ENCODE peak calls at places on chromosomes 4 and X, in nine cellular contexts. S is ascending aorta, O is heart right ventricle, C is tibial artery, E is PC-9, Q is thyroid gland, V is stomach, D is A549, A is H1. L is an unnamed sample. For H3K4me1, the result is how much of the 10 kb centered on the place peaks cover.

GRCh38 chr4:152255437-152255836 is 280.5 kb downstream of the FBXW7 start:
- DNase-seq in S (no peak), O (no peak), C (no peak), E (no peak), Q (peak), V (no peak), D (no peak), A (no peak), L (no peak)

GRCh38 chrX:17380221-17380620 is 5.2 kb downstream of the NHS start:
- DNase-seq in S (no peak), O (no peak), C (no peak), E (no peak), Q (no peak), V (no peak), D (no peak), A (no peak), L (no peak)

GRCh38 chr4:9832640-9833039 is 51.2 kb downstream of the DRD5 start:
- DNase-seq in S (no peak), O (no peak), C (no peak), E (no peak), Q (no peak), V (no peak), D (no peak), A (no peak), L (no peak)

GRCh38 chrX:141405878-141406492 is 163.7 kb upstream of the SPANXC start:
- DNase-seq in S (no peak), O (no peak), C (no peak), E (peak), Q (no peak), V (no peak), D (peak), A (no peak), L (no peak)

GRCh38 chr4:164948943-164949342 is 28.5 kb downstream of the TRIM61 start:
- DNase-seq in S (no peak), O (no peak), C (no peak), E (no peak), Q (no peak), V (no peak), D (no peak), A (no peak), L (no peak)

GRCh38 chrX:97909245-97909644 is 1025.5 kb downstream of the RPA4 start:
- DNase-seq in S (no peak), O (no peak), C (no peak), E (no peak), Q (no peak), V (no peak), D (no peak), A (no peak), L (no peak)

GRCh38 chr4:186839122-186840037 is 115.7 kb upstream of the FAT1 start:
- DNase-seq in S (peak), O (no peak), C (peak), E (peak), Q (no peak), V (no peak), D (no peak), A (no peak), L (no peak)

GRCh38 chr4:53196872-53197759 is 168.7 kb downstream of the SCFD2 start:
- DNase-seq in S (no peak), O (no peak), C (no peak), E (no peak), Q (no peak), V (no peak), D (peak), A (no peak), L (no peak)

GRCh38 chr4:149735796-149736195 is 79.8 kb downstream of the IQCM start:
- DNase-seq in S (no peak), O (no peak), C (no peak), E (no peak), Q (no peak), V (no peak), D (no peak), A (no peak), L (no peak)

GRCh38 chr4:113835005-113835404 is 73.5 kb upstream of the CAMK2D start:
- DNase-seq in S (no peak), O (no peak), C (no peak), E (no peak), Q (no peak), V (no peak), D (no peak), A (no peak), L (no peak)

GRCh38 chr4:25782482-25782881 is 80.3 kb downstream of the SEL1L3 start:
- DNase-seq in S (no peak), O (no peak), C (no peak), E (no peak), Q (no peak), V (no peak), D (no peak), A (no peak), L (no peak)

GRCh38 chrX:27889878-27890277 is 82.1 kb downstream of the MAGEB10 start:
- DNase-seq in S (no peak), O (no peak), C (no peak), E (no peak), Q (no peak), V (no peak), D (no peak), A (no peak), L (no peak)

GRCh38 chr4:177222776-177223175 is 86.9 kb upstream of the NEIL3 start:
- DNase-seq in S (no peak), O (no peak), C (no peak), E (no peak), Q (peak), V (no peak), D (no peak), A (no peak), L (no peak)

GRCh38 chr4:145618210-145618911 is 824 bp upstream of the MMAA start:
- DNase-seq in S (peak), O (peak), C (no peak), E (peak), Q (peak), V (no peak), D (no peak), A (no peak), L (peak)

GRCh38 chr4:105894570-105895323 is 524 bp upstream of the NPNT start:
- DNase-seq in S (no peak), O (peak), C (peak), E (peak), Q (peak), V (no peak), D (no peak), A (no peak), L (no peak)

GRCh38 chrX:1444896-1445480 is 7.7 kb downstream of the ASMTL start:
- DNase-seq in S (peak), O (no peak), C (peak), E (no peak), Q (no peak), V (no peak), D (no peak), A (no peak), L (no peak)

GRCh38 chrX:110146521-110146920 is 143.6 kb downstream of the TMEM164 start:
- DNase-seq in S (no peak), O (no peak), C (no peak), E (peak), Q (no peak), V (no peak), D (peak), A (no peak), L (peak)

GRCh38 chrX:9197231-9197630 is 163.3 kb upstream of the FAM9B start:
- DNase-seq in S (no peak), O (no peak), C (no peak), E (no peak), Q (no peak), V (no peak), D (no peak), A (no peak), L (no peak)

GRCh38 chr4:3256230-3257124 is 7.5 kb downstream of the MSANTD1 start:
- DNase-seq in S (no peak), O (no peak), C (no peak), E (no peak), Q (peak), V (peak), D (no peak), A (no peak), L (no peak)

GRCh38 chrX:17552251-17552650 is 177.3 kb downstream of the NHS start:
- DNase-seq in S (no peak), O (no peak), C (no peak), E (no peak), Q (no peak), V (no peak), D (no peak), A (no peak), L (no peak)

GRCh38 chr4:82898322-82899243 is 2.0 kb upstream of the THAP9 start:
- DNase-seq in S (peak), O (no peak), C (no peak), E (peak), Q (peak), V (peak), D (peak), A (no peak), L (peak)

GRCh38 chr4:9812530-9813340 is 31.3 kb downstream of the DRD5 start:
- DNase-seq in S (no peak), O (no peak), C (no peak), E (no peak), Q (no peak), V (no peak), D (no peak), A (no peak), L (no peak)

GRCh38 chr4:185219551-185220344 is 10.3 kb downstream of the SNX25 start:
- DNase-seq in S (peak), O (peak), C (no peak), E (no peak), Q (peak), V (no peak), D (no peak), A (no peak), L (no peak)

GRCh38 chrX:80810365-80810978 is 795 bp upstream of the BRWD3 start:
- DNase-seq in S (no peak), O (no peak), C (no peak), E (no peak), Q (no peak), V (no peak), D (peak), A (no peak), L (no peak)

GRCh38 chr4:179728305-179728704 is 2286.1 kb upstream of the AGA start:
- DNase-seq in S (no peak), O (no peak), C (no peak), E (no peak), Q (no peak), V (no peak), D (no peak), A (no peak), L (no peak)

GRCh38 chrX:139495324-139495723 is 35.2 kb upstream of the F9 start:
- DNase-seq in S (no peak), O (no peak), C (no peak), E (no peak), Q (no peak), V (no peak), D (no peak), A (no peak), L (no peak)

GRCh38 chr4:165518658-165519057 is 139.8 kb downstream of the CPE start:
- DNase-seq in S (no peak), O (no peak), C (no peak), E (no peak), Q (no peak), V (no peak), D (no peak), A (no peak), L (no peak)

GRCh38 chr4:119729815-119730643 is 101.4 kb upstream of the PDE5A start:
- DNase-seq in S (peak), O (no peak), C (peak), E (peak), Q (no peak), V (peak), D (peak), A (no peak), L (peak)

GRCh38 chr4:152161676-152162330 is 374.1 kb downstream of the FBXW7 start:
- DNase-seq in S (no peak), O (no peak), C (no peak), E (no peak), Q (no peak), V (no peak), D (no peak), A (no peak), L (no peak)

GRCh38 chr4:94523033-94523590 is 71.4 kb downstream of the PDLIM5 start:
- DNase-seq in S (no peak), O (no peak), C (no peak), E (no peak), Q (no peak), V (no peak), D (no peak), A (no peak), L (no peak)

GRCh38 chr4:40688446-40689095 is 58.9 kb upstream of the RBM47 start:
- DNase-seq in S (no peak), O (no peak), C (no peak), E (no peak), Q (no peak), V (no peak), D (no peak), A (no peak), L (no peak)

GRCh38 chr4:188986271-188986689 is 847.0 kb downstream of the TRIML1 start:
- DNase-seq in S (no peak), O (no peak), C (no peak), E (no peak), Q (no peak), V (no peak), D (peak), A (no peak), L (no peak)

GRCh38 chrX:110415440-110416167 is 57.0 kb downstream of the RTL9 start:
- DNase-seq in S (no peak), O (no peak), C (no peak), E (no peak), Q (no peak), V (no peak), D (no peak), A (no peak), L (no peak)

GRCh38 chrX:139930923-139931645 is 1.8 kb downstream of the ATP11C start:
- DNase-seq in S (no peak), O (peak), C (no peak), E (peak), Q (peak), V (no peak), D (peak), A (no peak), L (peak)

GRCh38 chrX:78574306-78574705 is 84.8 kb downstream of the RTL3 start:
- DNase-seq in S (no peak), O (no peak), C (no peak), E (no peak), Q (no peak), V (no peak), D (no peak), A (no peak), L (no peak)

GRCh38 chrX:40145670-40146470 is 48.1 kb upstream of the BCOR start:
- DNase-seq in S (no peak), O (no peak), C (no peak), E (no peak), Q (no peak), V (no peak), D (no peak), A (no peak), L (no peak)

GRCh38 chrX:40143001-40143400 is 45.2 kb upstream of the BCOR start:
- DNase-seq in S (no peak), O (no peak), C (no peak), E (no peak), Q (no peak), V (no peak), D (no peak), A (no peak), L (no peak)

GRCh38 chrX:40143987-40144386 is 46.2 kb upstream of the BCOR start:
- DNase-seq in S (no peak), O (no peak), C (no peak), E (no peak), Q (no peak), V (no peak), D (no peak), A (no peak), L (no peak)

GRCh38 chrX:40145001-40145631 is 47.4 kb upstream of the BCOR start:
- DNase-seq in S (no peak), O (no peak), C (no peak), E (no peak), Q (peak), V (no peak), D (no peak), A (no peak), L (no peak)

GRCh38 chrX:40144576-40144975 is 46.8 kb upstream of the BCOR start:
- DNase-seq in S (no peak), O (no peak), C (no peak), E (no peak), Q (no peak), V (no peak), D (no peak), A (no peak), L (no peak)
- H3K4me3 ChIP-seq in S (no peak), O (no peak), C (no peak), E (peak), Q (no peak), V (no peak), D (no peak), A (peak), L (peak)

DNA sequence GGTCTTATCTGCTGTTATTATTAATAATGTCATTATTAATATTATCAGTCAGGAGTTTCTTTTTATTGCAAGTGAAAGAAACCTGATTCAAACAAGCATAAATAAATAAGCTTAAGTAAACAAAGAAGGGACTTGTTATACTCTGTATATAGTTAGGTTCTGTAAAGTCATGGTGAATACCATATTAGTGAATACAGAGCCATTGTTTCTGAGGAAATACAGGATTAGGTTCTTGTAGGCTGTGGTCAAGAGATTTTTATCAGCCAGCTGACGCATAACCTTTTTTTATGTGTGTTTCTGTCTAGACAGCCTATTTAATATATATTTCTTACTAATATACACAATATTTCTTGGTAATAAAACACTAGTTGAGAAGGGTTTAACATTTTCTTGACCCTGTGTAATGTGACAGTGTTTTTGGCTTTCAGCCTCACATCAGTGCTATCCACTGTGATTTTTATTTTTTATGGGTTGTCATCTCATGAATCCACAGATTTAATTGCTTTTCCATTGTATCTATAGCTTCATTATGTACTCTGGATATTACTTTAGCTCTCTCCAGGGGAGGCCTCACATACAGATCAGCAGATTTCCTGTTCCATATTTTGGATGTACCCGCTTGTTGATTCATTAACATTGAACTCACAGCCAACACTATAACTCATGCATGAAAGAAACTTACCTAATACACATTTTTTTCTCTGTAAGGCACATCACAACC is 8.0 kb downstream of the HERC3 start:
- DNase-seq in S (no peak), O (no peak), C (no peak), E (no peak), Q (no peak), V (no peak), D (no peak), A (no peak), L (no peak)
- H3K4me1 ChIP-seq in S (under half), O (under half), C (under half), E (under half), Q (under half), V (under half), D (under half), A (under half), L (under half)

DNA sequence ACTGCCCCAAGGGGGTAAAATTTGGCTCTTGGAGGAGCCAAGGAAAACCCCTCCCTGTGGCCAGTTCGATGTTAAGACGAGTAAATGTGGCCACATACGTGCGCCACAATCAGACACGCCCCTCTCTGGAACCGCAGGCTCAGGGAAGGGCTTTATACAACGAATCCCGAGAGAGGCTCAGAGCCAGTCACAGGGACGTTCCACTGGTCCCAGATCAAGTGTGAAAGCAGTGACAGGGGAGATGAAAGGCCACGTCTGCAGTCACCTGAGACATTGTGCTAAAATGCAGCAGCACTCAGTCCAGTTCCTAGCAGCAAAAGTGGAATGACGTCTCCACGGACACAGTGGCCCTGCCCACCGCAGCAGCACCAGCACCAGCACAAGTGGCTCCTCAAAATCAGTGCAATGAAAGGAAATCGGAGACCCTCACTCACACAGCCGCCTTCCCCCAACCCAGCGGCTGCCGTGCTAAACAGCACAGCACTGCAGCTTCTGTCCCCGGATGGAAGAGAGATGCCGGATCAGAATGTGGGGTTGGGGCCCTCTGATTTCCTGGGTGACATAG is 67.9 kb downstream of the ACOX3 start:
- DNase-seq in S (no peak), O (no peak), C (no peak), E (no peak), Q (peak), V (no peak), D (no peak), A (no peak), L (no peak)
- TF ChIP-seq CTCF in S (no peak), O (no peak), C (no peak), E (no peak), Q (no peak), V (no peak), D (no peak), A (no peak), L (no peak)

GRCh38 chr4:74228691-74229640 is 71.0 kb downstream of the MTHFD2L start:
- DNase-seq in S (peak), O (peak), C (no peak), E (peak), Q (peak), V (peak), D (peak), A (peak), L (peak)

GRCh38 chr4:74235135-74235534 is 73.1 kb upstream of the EPGN start:
- DNase-seq in S (no peak), O (no peak), C (no peak), E (no peak), Q (no peak), V (no peak), D (no peak), A (no peak), L (no peak)

GRCh38 chr4:74230902-74231499 is 73.1 kb downstream of the MTHFD2L start:
- DNase-seq in S (no peak), O (no peak), C (no peak), E (peak), Q (no peak), V (peak), D (peak), A (no peak), L (no peak)
- H3K4me3 ChIP-seq in S (no peak), O (no peak), C (no peak), E (peak), Q (no peak), V (no peak), D (no peak), A (no peak), L (no peak)

GRCh38 chrX:14948701-14949100 is 75.5 kb downstream of the MOSPD2 start:
- DNase-seq in S (no peak), O (no peak), C (no peak), E (no peak), Q (no peak), V (no peak), D (no peak), A (no peak), L (no peak)
- H3K4me1 ChIP-seq in S (under half), O (under half), C (under half), E (under half), Q (under half), V (under half), D (under half), A (under half), L (under half)

GRCh38 chr4:159829184-159829583 is 726.3 kb downstream of the RAPGEF2 start:
- DNase-seq in S (no peak), O (no peak), C (no peak), E (no peak), Q (no peak), V (no peak), D (no peak), A (no peak), L (no peak)
- TF ChIP-seq CTCF in S (no peak), O (no peak), C (no peak), E (no peak), Q (no peak), V (no peak), D (no peak), A (no peak), L (no peak)

L was measured in BE2C.